ENCODE peak calls at places on chromosome 1, in eight cellular contexts. M is activated CD4-positive, alpha-beta memory T cell treated with anti-CD3 and anti-CD28 coated beads, Interleukin-2, amount 10 ng/mL, durations not matched to agents 7 days and 5 days; D is NCI-H748 treated with DMSO at 0.1 percent for 48 hours; L is stimulated activated CD4-positive, alpha-beta T cell treated with anti-CD3 and anti-CD28 coated beads, Interleukin-1b, Interleukin-23, amount 100 ng/mL, for 24 hours; K is stimulated activated CD8-positive, alpha-beta memory T cell treated with anti-CD3 and anti-CD28 coated beads, Interleukin-2, amount 100 ng/mL, for 1 hour; R is A549; V is fibroblast of the aortic adventitia; H is GM23338. A is an unnamed sample.

GRCh38 chr1:16112558-16113555 is 39.4 kb upstream of the FAM131C start:
- DNase-seq in M (no peak), D (no peak), L (no peak), K (no peak), R (no peak), V (peak; percentile 17), H (peak; percentile 76), A (no peak)

GRCh38 chr1:29289493-29289892 is 53.2 kb downstream of the PTPRU start:
- DNase-seq in M (no peak), D (no peak), L (no peak), K (no peak), R (no peak), V (no peak), H (no peak), A (no peak)

GRCh38 chr1:40818264-40818961 is 34.8 kb downstream of the KCNQ4 start:
- DNase-seq in M (peak; percentile 92), D (peak; percentile 99), L (peak; percentile 65), K (peak; percentile 73), R (no peak), V (no peak), H (peak; percentile 97), A (peak; percentile 59)

GRCh38 chr1:38835230-38835827 is 24.2 kb downstream of the RRAGC start:
- DNase-seq in M (peak; percentile 46), D (peak; percentile 71), L (peak; percentile 32), K (no peak), R (peak; percentile 43), V (peak; percentile 90), H (peak; percentile 95), A (peak; percentile 85)

GRCh38 chr1:156281281-156282142 is 1.1 kb downstream of the SMG5 start:
- DNase-seq in M (peak; percentile 59), D (no peak), L (no peak), K (no peak), R (no peak), V (peak; percentile 45), H (peak; percentile 18), A (peak; percentile 91)

GRCh38 chr1:44305962-44306422 is 49.1 kb downstream of the ERI3 start:
- DNase-seq in M (no peak), D (no peak), L (no peak), K (no peak), R (no peak), V (no peak), H (no peak), A (no peak)

GRCh38 chr1:47934243-47934805 is 62.9 kb downstream of the TRABD2B start:
- DNase-seq in M (no peak), D (no peak), L (no peak), K (no peak), R (no peak), V (peak; percentile 61), H (peak; percentile 21), A (peak; percentile 56)

GRCh38 chr1:246875041-246876026 is 56.4 kb downstream of the AHCTF1 start:
- DNase-seq in M (no peak), D (no peak), L (no peak), K (no peak), R (no peak), V (peak; percentile 64), H (no peak), A (peak; percentile 83)